ENCODE peak calls at places on chromosomes 4 and X, in six cellular contexts. P, M, D, I, T and U are unnamed samples. For H3K36me3 and H3K4me1, the result is how much of the 10 kb centered on the place peaks cover.

GRCh38 chr4:93897559-93897958 is 69.0 kb downstream of the ATOH1 start:
- DNase-seq in P (no peak), M (no peak), D (no peak), I (no peak), T (no peak), U (peak)

GRCh38 chr4:78645853-78646757 is 94.5 kb downstream of the ANXA3 start:
- DNase-seq in P (peak), M (no peak), D (peak), I (no peak), T (peak), U (peak)

GRCh38 chr4:148108776-148109175 is 333.4 kb downstream of the NR3C2 start:
- DNase-seq in P (no peak), M (no peak), D (no peak), I (no peak), T (no peak), U (no peak)

GRCh38 chr4:40283968-40284367 is 51.2 kb upstream of the CHRNA9 start:
- DNase-seq in P (no peak), M (no peak), D (no peak), I (peak), T (peak), U (no peak)

GRCh38 chrX:40973619-40974018 is 111.6 kb upstream of the USP9X start:
- DNase-seq in P (no peak), M (no peak), D (no peak), I (no peak), T (no peak), U (no peak)

GRCh38 chrX:103248553-103248952 is 6.4 kb downstream of the TCEAL8 start:
- DNase-seq in P (no peak), M (no peak), D (no peak), I (no peak), T (no peak), U (peak)

GRCh38 chr4:48296330-48296729 is 26.7 kb upstream of the TEC start:
- DNase-seq in P (no peak), M (no peak), D (no peak), I (no peak), T (no peak), U (no peak)

GRCh38 chr4:75598390-75598789 is 31.9 kb downstream of the CDKL2 start:
- DNase-seq in P (no peak), M (no peak), D (no peak), I (no peak), T (no peak), U (peak)

GRCh38 chr4:11470709-11471441 is 42.2 kb upstream of the HS3ST1 start:
- DNase-seq in P (no peak), M (no peak), D (no peak), I (no peak), T (no peak), U (no peak)

GRCh38 chr4:13849778-13850177 is 222.3 kb upstream of the BOD1L1 start:
- DNase-seq in P (no peak), M (no peak), D (no peak), I (no peak), T (no peak), U (no peak)

GRCh38 chrX:45435481-45435880 is 234.8 kb upstream of the DIPK2B start:
- DNase-seq in P (no peak), M (no peak), D (no peak), I (no peak), T (no peak), U (no peak)

GRCh38 chr4:20356565-20356964 is 104.9 kb downstream of the SLIT2 start:
- DNase-seq in P (no peak), M (peak), D (no peak), I (no peak), T (no peak), U (no peak)

GRCh38 chr4:8545439-8545765 is 34.8 kb upstream of the GPR78 start:
- DNase-seq in P (no peak), M (no peak), D (no peak), I (no peak), T (no peak), U (no peak)

GRCh38 chrX:118521435-118521834 is 25.8 kb downstream of the DOCK11 start:
- DNase-seq in P (no peak), M (no peak), D (no peak), I (no peak), T (no peak), U (peak)

GRCh38 chr4:98687876-98688275 is 29.5 kb upstream of the TSPAN5 start:
- DNase-seq in P (no peak), M (no peak), D (no peak), I (no peak), T (no peak), U (peak)

GRCh38 chr4:48944659-48945290 is 38.2 kb upstream of the OCIAD2 start:
- DNase-seq in P (no peak), M (peak), D (no peak), I (no peak), T (no peak), U (no peak)

GRCh38 chrX:111254896-111255693 is 15.2 kb downstream of the CAPN6 start:
- DNase-seq in P (no peak), M (no peak), D (no peak), I (no peak), T (no peak), U (no peak)

GRCh38 chrX:44967221-44967620 is 94.2 kb downstream of the KDM6A start:
- DNase-seq in P (no peak), M (no peak), D (no peak), I (no peak), T (no peak), U (no peak)

GRCh38 chr4:122576261-122577188 is 44.3 kb downstream of the IL21 start:
- DNase-seq in P (no peak), M (peak), D (no peak), I (no peak), T (no peak), U (peak)

GRCh38 chrX:69179380-69179911 is 14.2 kb upstream of the PJA1 start:
- DNase-seq in P (no peak), M (peak), D (no peak), I (no peak), T (no peak), U (no peak)

GRCh38 chr4:179867300-179867878 is 2375.8 kb upstream of the TENM3 start:
- DNase-seq in P (peak), M (peak), D (peak), I (no peak), T (no peak), U (peak)

GRCh38 chr4:110751991-110752390 is 129.1 kb upstream of the PITX2 start:
- DNase-seq in P (no peak), M (no peak), D (no peak), I (no peak), T (no peak), U (no peak)

GRCh38 chr4:171067422-171067821 is 745.8 kb upstream of the GALNTL6 start:
- DNase-seq in P (no peak), M (no peak), D (no peak), I (no peak), T (no peak), U (peak)

GRCh38 chr4:3762753-3763511 is 3.3 kb upstream of the ADRA2C start:
- DNase-seq in P (no peak), M (no peak), D (no peak), I (no peak), T (no peak), U (no peak)

GRCh38 chrX:107747596-107748161 is 27.9 kb downstream of the TSC22D3 start:
- DNase-seq in P (no peak), M (peak), D (no peak), I (no peak), T (no peak), U (peak)

GRCh38 chr4:90159193-90159592 is 32.0 kb downstream of the CCSER1 start:
- DNase-seq in P (no peak), M (no peak), D (no peak), I (no peak), T (no peak), U (no peak)

GRCh38 chr4:173169428-173170209 is 1.0 kb downstream of the GALNT7 start:
- DNase-seq in P (peak), M (peak), D (peak), I (peak), T (peak), U (peak)

GRCh38 chr4:4914965-4915845 is 55.7 kb downstream of the MSX1 start:
- DNase-seq in P (no peak), M (no peak), D (no peak), I (no peak), T (no peak), U (no peak)

GRCh38 chr4:4912155-4912554 is 52.7 kb downstream of the MSX1 start:
- DNase-seq in P (no peak), M (no peak), D (no peak), I (no peak), T (no peak), U (no peak)

GRCh38 chr4:4913628-4914027 is 54.2 kb downstream of the MSX1 start:
- DNase-seq in P (no peak), M (no peak), D (no peak), I (no peak), T (no peak), U (no peak)

GRCh38 chr4:4913147-4913561 is 53.7 kb downstream of the MSX1 start:
- DNase-seq in P (no peak), M (no peak), D (no peak), I (no peak), T (no peak), U (no peak)

DNA sequence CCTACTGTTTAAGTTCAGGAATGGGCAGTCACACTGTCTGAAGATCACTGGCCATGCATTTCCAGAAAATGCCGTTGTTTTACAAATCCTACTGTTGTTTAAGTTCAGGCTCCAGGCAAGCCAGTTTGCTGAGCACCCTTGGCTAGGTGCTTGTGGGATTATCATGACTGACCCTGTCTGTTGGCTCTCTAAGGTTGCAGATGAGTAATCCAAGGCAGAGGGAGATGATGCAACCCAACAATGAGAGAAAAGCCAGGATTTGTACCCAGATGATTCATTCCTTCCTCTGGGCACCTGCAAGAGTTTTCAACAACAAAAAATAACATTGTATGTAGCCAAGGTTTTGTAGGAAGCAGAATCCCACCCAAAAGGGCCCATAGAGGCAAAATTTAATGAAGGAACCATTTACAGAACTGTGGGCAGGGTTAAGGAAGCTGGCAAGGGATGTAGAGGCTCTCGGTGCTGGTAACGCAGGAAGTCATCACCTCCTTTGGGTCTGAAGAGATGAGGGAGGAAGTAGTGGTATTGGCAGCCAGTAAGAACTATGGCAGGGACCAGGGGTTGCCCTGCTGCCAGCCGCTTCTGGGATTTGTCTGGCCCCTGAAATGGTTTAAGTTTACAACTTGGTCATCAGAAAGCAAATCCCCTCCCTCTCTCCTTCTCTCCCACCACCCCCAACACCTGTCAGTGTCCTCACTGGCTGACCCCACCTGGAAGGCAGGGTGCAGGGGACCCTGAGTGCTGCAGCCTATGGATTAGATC is 54.8 kb downstream of the MSX1 start:
- DNase-seq in P (no peak), M (no peak), D (no peak), I (no peak), T (no peak), U (peak)
- H3K36me3 ChIP-seq in P (under half), M (under half), D (under half), I (under half), T (under half), U (under half)

DNA sequence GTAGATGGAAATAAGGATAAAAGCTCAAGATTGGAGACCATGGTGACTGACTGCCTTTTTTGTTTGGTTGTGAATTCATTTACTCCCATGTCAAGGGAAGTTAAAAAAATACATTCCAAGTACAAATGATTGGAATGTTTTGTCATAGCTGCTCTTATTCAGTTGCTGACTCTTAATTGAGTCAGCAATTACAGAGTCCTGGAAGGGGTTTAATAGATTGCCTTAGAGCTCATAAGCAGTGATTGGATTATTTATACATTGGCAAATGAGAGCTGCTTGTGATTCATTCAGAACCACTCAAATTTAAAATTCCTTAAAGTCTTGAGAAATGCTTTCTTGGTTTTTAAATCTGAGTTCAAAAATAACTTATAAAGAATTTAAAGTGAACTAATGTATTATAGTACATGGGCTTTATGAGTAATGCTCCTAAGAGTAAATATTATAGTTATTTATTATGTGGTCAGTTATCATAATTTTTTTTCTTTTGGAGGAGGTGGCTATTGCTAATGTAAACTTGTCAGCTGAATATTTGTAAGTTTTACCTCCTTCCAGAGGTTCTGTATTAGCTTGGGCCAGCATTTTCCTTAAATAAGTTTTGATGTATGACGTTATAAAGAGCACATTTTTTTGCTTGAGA is 13.6 kb downstream of the JADE1 start:
- DNase-seq in P (no peak), M (no peak), D (no peak), I (no peak), T (no peak), U (peak)
- H3K4me1 ChIP-seq in P (under half), M (under half), D (under half), I (under half), T (under half), U (half or more)

GRCh38 chr4:153439831-153440230 is 26.3 kb upstream of the TMEM131L start:
- DNase-seq in P (no peak), M (no peak), D (no peak), I (no peak), T (no peak), U (no peak)

GRCh38 chr4:153438916-153439756 is 27.0 kb upstream of the TMEM131L start:
- DNase-seq in P (no peak), M (no peak), D (no peak), I (no peak), T (no peak), U (no peak)

DNA sequence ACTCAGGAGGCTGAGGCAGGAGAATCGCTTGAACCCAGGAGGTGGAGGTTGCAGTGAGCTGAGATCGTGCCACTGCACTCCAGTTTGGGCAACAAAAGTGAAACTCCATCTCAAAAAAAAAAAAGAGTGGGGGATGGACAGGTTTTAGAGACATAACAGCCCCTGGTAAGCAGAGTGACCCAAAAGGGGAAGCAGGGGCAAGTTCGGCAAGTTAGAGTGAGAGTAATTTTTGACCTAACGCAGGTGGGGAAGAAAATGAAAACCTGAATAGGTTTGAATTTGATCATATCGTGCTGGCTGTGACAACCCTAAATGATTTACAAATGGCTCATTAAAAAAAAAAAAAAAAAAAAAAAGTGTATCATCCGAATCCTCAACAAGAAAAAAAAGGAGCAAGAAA is 25.7 kb upstream of the TMEM131L start:
- DNase-seq in P (no peak), M (no peak), D (no peak), I (no peak), T (no peak), U (no peak)
- H3K4me3 ChIP-seq in P (no peak), M (no peak), D (no peak), I (no peak), T (no peak), U (no peak)

GRCh38 chr4:118803253-118803652 is 32.7 kb downstream of the SEC24D start:
- DNase-seq in P (no peak), M (no peak), D (no peak), I (no peak), T (no peak), U (no peak)
- H3K36me3 ChIP-seq in P (half or more), M (under half), D (under half), I (under half), T (half or more), U (half or more)

GRCh38 chr4:186700746-186701145 is 22.9 kb downstream of the FAT1 start:
- DNase-seq in P (no peak), M (no peak), D (no peak), I (no peak), T (peak), U (no peak)
- H3K4me1 ChIP-seq in P (under half), M (under half), D (under half), I (under half), T (under half), U (under half)

GRCh38 chr4:140242357-140243284 is 88.6 kb upstream of the MAML3 start:
- DNase-seq in P (peak), M (no peak), D (no peak), I (no peak), T (no peak), U (no peak)
- H3K4me3 ChIP-seq in P (no peak), M (no peak), D (no peak), I (no peak), T (no peak), U (no peak)

DNA sequence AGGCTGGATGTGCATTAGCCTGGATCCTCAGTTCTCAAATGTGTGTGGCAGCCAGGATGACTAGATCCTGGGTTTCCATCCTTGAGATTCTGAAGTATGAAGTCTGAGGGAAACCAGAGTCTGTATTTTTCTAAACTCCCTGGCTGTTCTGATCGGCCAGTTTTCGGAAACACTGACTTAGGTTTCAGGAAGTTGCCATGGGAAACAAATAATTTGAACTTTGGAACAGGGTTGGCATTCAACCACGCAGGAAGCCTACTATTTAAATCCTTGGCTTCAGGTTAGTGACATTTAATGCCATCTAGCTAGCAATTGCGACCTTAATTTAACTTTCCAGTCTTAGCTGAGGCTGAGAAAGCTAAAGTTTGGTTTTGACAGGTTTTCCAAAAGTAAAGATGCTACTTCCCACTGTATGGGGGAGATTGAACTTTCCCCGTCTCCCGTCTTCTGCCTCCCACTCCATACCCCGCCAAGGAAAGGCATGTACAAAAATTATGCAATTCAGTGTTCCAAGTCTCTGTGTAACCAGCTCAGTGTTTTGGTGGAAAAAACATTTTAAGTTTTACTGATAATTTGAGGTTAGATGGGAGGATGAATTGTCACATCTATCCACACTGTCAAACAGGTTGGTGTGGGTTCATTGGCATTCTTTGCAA is 67.6 kb downstream of the PDGFRA start:
- DNase-seq in P (no peak), M (no peak), D (no peak), I (no peak), T (no peak), U (no peak)
- H3K36me3 ChIP-seq in P (under half), M (under half), D (under half), I (under half), T (under half), U (half or more)

DNA sequence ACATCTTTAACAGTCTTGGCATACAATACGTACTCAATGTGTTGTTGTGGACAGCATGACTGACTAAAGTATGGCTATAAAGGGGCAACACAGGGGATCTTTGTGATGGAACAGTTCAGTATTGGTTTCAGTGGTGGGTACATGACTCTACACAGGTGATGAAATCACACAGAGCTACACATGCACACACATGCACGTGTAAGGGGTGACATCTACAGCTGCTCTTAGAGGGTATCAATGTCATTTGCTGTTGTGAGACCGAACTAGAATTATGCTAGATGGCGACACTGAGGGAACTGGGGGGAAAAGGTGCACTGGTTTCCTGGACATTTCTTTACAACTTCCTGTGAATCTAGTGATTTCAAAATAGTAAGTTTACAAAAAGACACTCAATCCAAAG is 22.1 kb downstream of the GAB3 start:
- DNase-seq in P (no peak), M (no peak), D (no peak), I (no peak), T (no peak), U (no peak)
- H3K4me1 ChIP-seq in P (half or more), M (under half), D (under half), I (under half), T (under half), U (half or more)